ENCODE peak calls at places on chromosomes 12 and 14, in nine cellular contexts. A, S, B, K, L, T, I, W and R are unnamed samples.

GRCh38 chr12:81723361-81723760 is 35.8 kb downstream of the PPFIA2 start:
- DNase-seq in A (no peak), S (no peak), B (no peak), K (no peak), L (no peak), T (no peak), I (no peak), W (no peak), R (no peak)

GRCh38 chr14:23941230-23941629 is 12.3 kb upstream of the DHRS4 start:
- DNase-seq in A (no peak), S (no peak), B (no peak), K (no peak), L (no peak), T (no peak), I (no peak), W (no peak), R (no peak)

GRCh38 chr14:22850944-22851790 is 14.8 kb downstream of the MMP14 start:
- DNase-seq in A (no peak), S (peak; percentile 96), B (peak; percentile 64), K (peak; percentile 85), L (peak; percentile 98), T (peak; percentile 94), I (peak; percentile 88), W (no peak), R (peak; percentile 82)

GRCh38 chr12:105454688-105455087 is 124.2 kb downstream of the C12orf75 start:
- DNase-seq in A (no peak), S (no peak), B (no peak), K (no peak), L (no peak), T (no peak), I (no peak), W (no peak), R (no peak)

GRCh38 chr14:54877703-54878021 is 25.0 kb downstream of the GCH1 start:
- DNase-seq in A (no peak), S (no peak), B (no peak), K (no peak), L (no peak), T (no peak), I (no peak), W (peak; percentile 3), R (no peak)

GRCh38 chr12:119631930-119632678 is 35.8 kb upstream of the PRKAB1 start:
- DNase-seq in A (no peak), S (no peak), B (no peak), K (no peak), L (peak; percentile 72), T (no peak), I (no peak), W (no peak), R (no peak)

GRCh38 chr14:72907327-72907826 is 13.5 kb upstream of the DPF3 start:
- DNase-seq in A (no peak), S (peak; percentile 36), B (peak; percentile 34), K (no peak), L (peak; percentile 46), T (no peak), I (no peak), W (no peak), R (no peak)

GRCh38 chr14:93571275-93571674 is 140.5 kb downstream of the UNC79 start:
- DNase-seq in A (no peak), S (no peak), B (no peak), K (no peak), L (no peak), T (no peak), I (no peak), W (no peak), R (no peak)

GRCh38 chr12:122411537-122411936 is 10.9 kb downstream of the CLIP1 start:
- DNase-seq in A (no peak), S (no peak), B (no peak), K (no peak), L (no peak), T (no peak), I (no peak), W (no peak), R (no peak)

GRCh38 chr14:61178226-61179060 is 102.7 kb downstream of the TMEM30B start:
- DNase-seq in A (no peak), S (no peak), B (no peak), K (no peak), L (peak; percentile 98), T (peak; percentile 36), I (peak; percentile 22), W (no peak), R (no peak)

GRCh38 chr12:82687020-82687951 is 580 bp downstream of the TMTC2 start:
- DNase-seq in A (peak; percentile 45), S (peak; percentile 40), B (peak; percentile 85), K (no peak), L (peak; percentile 36), T (peak; percentile 58), I (peak; percentile 23), W (peak; percentile 72), R (peak; percentile 92)

GRCh38 chr12:14961466-14962155 is at the start of gene ARHGDIB:
- DNase-seq in A (no peak), S (peak; percentile 56), B (peak; percentile 39), K (no peak), L (no peak), T (peak; percentile 42), I (no peak), W (no peak), R (no peak)

GRCh38 chr12:116262741-116263140 is 14.8 kb downstream of the MED13L start:
- DNase-seq in A (no peak), S (no peak), B (no peak), K (no peak), L (no peak), T (no peak), I (no peak), W (no peak), R (no peak)

GRCh38 chr12:116265361-116266128 is 11.9 kb downstream of the MED13L start:
- DNase-seq in A (no peak), S (no peak), B (no peak), K (no peak), L (no peak), T (no peak), I (no peak), W (no peak), R (no peak)

GRCh38 chr12:116263431-116263830 is 14.1 kb downstream of the MED13L start:
- DNase-seq in A (no peak), S (no peak), B (no peak), K (no peak), L (no peak), T (no peak), I (no peak), W (no peak), R (no peak)

GRCh38 chr12:116264525-116265070 is 12.9 kb downstream of the MED13L start:
- DNase-seq in A (no peak), S (no peak), B (no peak), K (no peak), L (no peak), T (no peak), I (no peak), W (peak; percentile 59), R (no peak)

DNA sequence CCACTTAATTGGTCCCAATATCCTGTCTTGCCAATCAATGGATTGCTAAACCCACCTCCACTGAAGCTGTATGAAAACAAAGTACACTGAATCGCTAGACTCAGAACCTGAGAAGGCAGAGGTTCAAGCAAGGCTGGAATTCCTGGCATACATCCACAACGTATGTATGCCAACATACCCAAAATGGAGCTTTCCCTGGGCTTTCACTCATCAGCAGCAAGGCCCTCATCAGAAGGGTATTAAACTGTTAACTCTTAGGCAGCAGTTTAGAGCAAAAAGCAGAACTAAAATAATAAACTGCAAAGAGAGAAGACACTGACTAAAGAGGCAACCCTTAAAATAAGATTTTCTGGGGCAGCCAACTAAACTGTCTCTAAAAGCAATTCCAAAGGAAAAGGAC is 13.6 kb downstream of the MED13L start:
- DNase-seq in A (no peak), S (no peak), B (no peak), K (no peak), L (no peak), T (no peak), I (no peak), W (peak; percentile 44), R (no peak)
- H3K4me1 ChIP-seq in A (peaks cover 66% of the 10 kb centered on the region), S (peaks cover 19% of the 10 kb centered on the region), B (peaks cover 5% of the 10 kb centered on the region), K (no peaks in the 10 kb centered on the region), L (peaks cover 10% of the 10 kb centered on the region), T (peaks cover 98% of the 10 kb centered on the region), I (peaks cover 83% of the 10 kb centered on the region), W (peaks cover 58% of the 10 kb centered on the region), R (peaks cover 58% of the 10 kb centered on the region)

GRCh38 chr12:70692681-70693288 is 55.6 kb upstream of the PTPRB start:
- DNase-seq in A (no peak), S (no peak), B (no peak), K (no peak), L (peak; percentile 46), T (no peak), I (no peak), W (peak; percentile 7), R (no peak)
- TF ChIP-seq CTCF in A (no peak), S (peak; percentile 36), B (peak; percentile 27), K (peak; percentile 41), L (peak; percentile 59), T (peak; percentile 35), I (peak; percentile 17), W (peak; percentile 53), R (peak; percentile 40)

DNA sequence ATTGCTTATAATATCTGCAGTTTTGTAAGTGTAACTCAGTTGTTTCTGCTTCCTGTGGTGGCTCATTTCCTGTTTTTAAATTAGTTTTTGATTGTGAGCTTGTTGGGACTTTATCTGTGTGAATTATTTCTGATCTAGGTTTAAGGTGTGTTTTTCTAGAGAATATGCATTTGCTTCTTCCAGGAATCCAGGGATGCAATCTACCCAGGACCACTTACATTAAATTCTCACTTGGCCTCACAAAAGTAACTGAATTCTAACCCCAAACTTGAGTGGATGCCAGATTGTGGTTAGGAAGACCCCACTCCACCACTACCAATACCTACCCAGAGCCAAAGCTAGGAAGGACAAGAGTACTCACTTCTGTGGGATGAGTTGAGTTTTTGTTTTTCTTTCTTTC is 11.9 kb downstream of the STYX start:
- DNase-seq in A (no peak), S (no peak), B (no peak), K (no peak), L (no peak), T (no peak), I (no peak), W (no peak), R (no peak)
- H3K4me1 ChIP-seq in A (no peaks in the 10 kb centered on the region), S (no peaks in the 10 kb centered on the region), B (no peaks in the 10 kb centered on the region), K (no peaks in the 10 kb centered on the region), L (no peaks in the 10 kb centered on the region), T (peaks cover 18% of the 10 kb centered on the region), I (no peaks in the 10 kb centered on the region), W (peaks cover 6% of the 10 kb centered on the region), R (peaks cover 15% of the 10 kb centered on the region)

GRCh38 chr14:81164167-81164774 is 56.5 kb downstream of the GTF2A1 start:
- DNase-seq in A (peak; percentile 62), S (peak; percentile 33), B (peak; percentile 37), K (peak; percentile 59), L (peak; percentile 75), T (peak; percentile 52), I (peak; percentile 13), W (peak; percentile 78), R (peak; percentile 82)
- TF ChIP-seq CTCF in A (peak; percentile 43), S (peak; percentile 25), B (peak; percentile 39), K (no peak), L (peak; percentile 64), T (no peak), I (peak; percentile 41), W (peak; percentile 80), R (peak; percentile 60)